ENCODE peak calls at places on chromosomes 3 and 15, in ten cellular contexts. F is A549, E is A673, N is tibial artery, T is heart left ventricle, J is left lung, L is breast epithelium, P is IMR-90, U is PC-3, X is neural progenitor cell. Z is an unnamed sample. For H3K4me1, the result is how much of the 10 kb centered on the place peaks cover.

GRCh38 chr3:134708671-134709070 is 57.8 kb upstream of the KY start:
- DNase-seq in F (no peak), E (no peak), N (no peak), T (no peak), J (no peak), L (no peak), P (peak), U (peak), X (no peak), Z (no peak)

GRCh38 chr15:95995375-95996168 is 334.9 kb upstream of the NR2F2 start:
- DNase-seq in F (no peak), E (no peak), N (no peak), T (no peak), J (no peak), L (no peak), P (peak), U (peak), X (no peak), Z (no peak)

GRCh38 chr3:113222412-113223086 is 11.2 kb downstream of the BOC start:
- DNase-seq in F (no peak), E (no peak), N (no peak), T (no peak), J (no peak), L (no peak), P (no peak), U (no peak), X (no peak), Z (no peak)

GRCh38 chr15:30921781-30922371 is 18.2 kb downstream of the FAN1 start:
- DNase-seq in F (no peak), E (no peak), N (no peak), T (peak), J (no peak), L (no peak), P (no peak), U (no peak), X (peak), Z (no peak)

GRCh38 chr3:45957606-45958005 is 14.3 kb downstream of the CXCR6 start:
- DNase-seq in F (no peak), E (no peak), N (no peak), T (peak), J (no peak), L (no peak), P (no peak), U (no peak), X (peak), Z (no peak)

GRCh38 chr3:49357466-49358216 is 512 bp downstream of the GPX1 start:
- DNase-seq in F (peak), E (peak), N (peak), T (peak), J (peak), L (peak), P (peak), U (peak), X (peak), Z (no peak)

GRCh38 chr3:125002414-125002811 is 53.4 kb downstream of the HEG1 start:
- DNase-seq in F (no peak), E (no peak), N (no peak), T (no peak), J (no peak), L (no peak), P (no peak), U (no peak), X (no peak), Z (no peak)

GRCh38 chr15:65055201-65055870 is 10.1 kb downstream of the SLC51B start:
- DNase-seq in F (no peak), E (no peak), N (peak), T (peak), J (no peak), L (no peak), P (peak), U (peak), X (no peak), Z (no peak)

GRCh38 chr3:41974223-41974622 is 12.3 kb upstream of the ULK4 start:
- DNase-seq in F (no peak), E (no peak), N (no peak), T (no peak), J (no peak), L (no peak), P (no peak), U (no peak), X (no peak), Z (no peak)

GRCh38 chr15:63203451-63204090 is 14.2 kb downstream of the RAB8B start:
- DNase-seq in F (no peak), E (no peak), N (no peak), T (no peak), J (no peak), L (no peak), P (peak), U (peak), X (no peak), Z (no peak)

GRCh38 chr3:102665183-102665582 is 230.4 kb downstream of the ZPLD1 start:
- DNase-seq in F (no peak), E (no peak), N (no peak), T (no peak), J (no peak), L (no peak), P (no peak), U (no peak), X (no peak), Z (no peak)

GRCh38 chr3:178086419-178086818 is 449.8 kb upstream of the KCNMB2 start:
- DNase-seq in F (no peak), E (no peak), N (no peak), T (no peak), J (no peak), L (no peak), P (no peak), U (no peak), X (no peak), Z (no peak)

GRCh38 chr3:54641226-54642014 is 286.4 kb downstream of the LRTM1 start:
- DNase-seq in F (no peak), E (no peak), N (no peak), T (no peak), J (no peak), L (no peak), P (no peak), U (no peak), X (peak), Z (no peak)

GRCh38 chr15:89809093-89809786 is 5.4 kb downstream of the ANPEP start:
- DNase-seq in F (no peak), E (no peak), N (no peak), T (no peak), J (no peak), L (no peak), P (peak), U (no peak), X (peak), Z (no peak)

GRCh38 chr3:58008140-58009025 is at the start of gene FLNB:
- DNase-seq in F (peak), E (peak), N (peak), T (peak), J (peak), L (peak), P (peak), U (peak), X (peak), Z (no peak)

GRCh38 chr15:81161215-81161673 is 27.2 kb downstream of the CFAP161 start:
- DNase-seq in F (no peak), E (no peak), N (no peak), T (no peak), J (no peak), L (no peak), P (no peak), U (no peak), X (no peak), Z (no peak)

GRCh38 chr15:37102315-37103021 is 2.1 kb upstream of the MEIS2 start:
- DNase-seq in F (peak), E (peak), N (no peak), T (no peak), J (no peak), L (no peak), P (peak), U (peak), X (peak), Z (peak)

GRCh38 chr15:48493084-48493762 is 152.3 kb downstream of the FBN1 start:
- DNase-seq in F (no peak), E (no peak), N (no peak), T (no peak), J (no peak), L (no peak), P (peak), U (peak), X (no peak), Z (no peak)

GRCh38 chr3:158773845-158774542 is 27.9 kb upstream of the MFSD1 start:
- DNase-seq in F (no peak), E (no peak), N (no peak), T (no peak), J (no peak), L (no peak), P (peak), U (peak), X (no peak), Z (no peak)

GRCh38 chr3:14175383-14176037 is 2.9 kb downstream of the XPC start:
- DNase-seq in F (no peak), E (no peak), N (no peak), T (no peak), J (no peak), L (no peak), P (peak), U (peak), X (no peak), Z (no peak)

GRCh38 chr3:53498993-53499641 is 4.7 kb downstream of the CACNA1D start:
- DNase-seq in F (no peak), E (no peak), N (no peak), T (no peak), J (no peak), L (no peak), P (no peak), U (no peak), X (peak), Z (no peak)

GRCh38 chr3:5219216-5219615 is 31.7 kb downstream of the EDEM1 start:
- DNase-seq in F (no peak), E (no peak), N (no peak), T (no peak), J (no peak), L (no peak), P (no peak), U (no peak), X (peak), Z (no peak)

GRCh38 chr15:59232476-59232875 is 25.8 kb downstream of the LDHAL6B start:
- DNase-seq in F (no peak), E (no peak), N (no peak), T (no peak), J (no peak), L (no peak), P (peak), U (peak), X (no peak), Z (peak)

GRCh38 chr3:196778755-196779154 is 39.1 kb downstream of the PAK2 start:
- DNase-seq in F (no peak), E (no peak), N (no peak), T (no peak), J (no peak), L (no peak), P (peak), U (peak), X (no peak), Z (no peak)

GRCh38 chr3:99872633-99873254 is 55.1 kb downstream of the CMSS1 start:
- DNase-seq in F (no peak), E (no peak), N (no peak), T (no peak), J (no peak), L (no peak), P (no peak), U (no peak), X (no peak), Z (no peak)
- H3K4me3 ChIP-seq in F (no peak), E (no peak), N (peak), T (peak), J (no peak), L (peak), P (peak), U (no peak), X (no peak), Z (no peak)

GRCh38 chr3:129593595-129594339 is 12.7 kb downstream of the PLXND1 start:
- DNase-seq in F (no peak), E (peak), N (no peak), T (no peak), J (no peak), L (no peak), P (no peak), U (no peak), X (peak), Z (no peak)
- H3K4me1 ChIP-seq in F (half or more), E (under half), N (half or more), T (half or more), J (half or more), L (under half), P (under half), U (under half), X (half or more), Z (half or more)

DNA sequence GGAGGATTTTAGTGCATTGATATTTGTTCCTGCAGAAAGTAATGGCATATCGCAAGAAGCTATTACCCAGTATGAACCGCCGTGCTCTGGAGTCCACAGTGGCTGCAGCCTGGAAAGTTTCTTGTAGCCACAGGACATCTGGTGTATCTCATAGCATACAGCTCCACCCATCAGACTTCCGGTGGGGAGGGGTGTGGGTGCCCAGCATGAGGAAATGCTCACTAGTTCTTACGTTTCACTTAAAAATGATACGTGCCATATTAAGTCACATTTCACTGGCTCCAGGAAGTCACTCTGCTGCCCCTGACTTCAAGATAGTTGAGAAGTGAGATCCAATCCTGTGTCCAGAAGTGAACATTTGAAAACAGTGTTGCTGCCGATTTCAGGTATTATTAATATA is 990.4 kb downstream of the GBE1 start:
- DNase-seq in F (no peak), E (peak), N (no peak), T (no peak), J (peak), L (no peak), P (no peak), U (peak), X (no peak), Z (no peak)
- H3K4me3 ChIP-seq in F (no peak), E (no peak), N (no peak), T (no peak), J (no peak), L (no peak), P (no peak), U (peak), X (no peak), Z (no peak)

GRCh38 chr3:164612751-164613150 is 465.5 kb downstream of the SI start:
- DNase-seq in F (no peak), E (no peak), N (no peak), T (no peak), J (no peak), L (no peak), P (no peak), U (no peak), X (no peak), Z (no peak)
- H3K4me1 ChIP-seq in F (under half), E (under half), N (under half), T (under half), J (under half), L (under half), P (under half), U (under half), X (under half), Z (under half)

GRCh38 chr3:52454235-52454937 is 545 bp upstream of the TNNC1 start:
- DNase-seq in F (no peak), E (no peak), N (no peak), T (peak), J (no peak), L (no peak), P (no peak), U (no peak), X (no peak), Z (no peak)
- H3K4me3 ChIP-seq in F (peak), E (peak), N (peak), T (peak), J (no peak), L (peak), P (no peak), U (peak), X (no peak), Z (peak)

GRCh38 chr3:9412293-9412692 is 14.9 kb downstream of the SETD5 start:
- DNase-seq in F (no peak), E (no peak), N (no peak), T (no peak), J (no peak), L (no peak), P (no peak), U (no peak), X (no peak), Z (no peak)
- H3K4me1 ChIP-seq in F (half or more), E (under half), N (half or more), T (half or more), J (half or more), L (under half), P (under half), U (under half), X (under half), Z (under half)

DNA sequence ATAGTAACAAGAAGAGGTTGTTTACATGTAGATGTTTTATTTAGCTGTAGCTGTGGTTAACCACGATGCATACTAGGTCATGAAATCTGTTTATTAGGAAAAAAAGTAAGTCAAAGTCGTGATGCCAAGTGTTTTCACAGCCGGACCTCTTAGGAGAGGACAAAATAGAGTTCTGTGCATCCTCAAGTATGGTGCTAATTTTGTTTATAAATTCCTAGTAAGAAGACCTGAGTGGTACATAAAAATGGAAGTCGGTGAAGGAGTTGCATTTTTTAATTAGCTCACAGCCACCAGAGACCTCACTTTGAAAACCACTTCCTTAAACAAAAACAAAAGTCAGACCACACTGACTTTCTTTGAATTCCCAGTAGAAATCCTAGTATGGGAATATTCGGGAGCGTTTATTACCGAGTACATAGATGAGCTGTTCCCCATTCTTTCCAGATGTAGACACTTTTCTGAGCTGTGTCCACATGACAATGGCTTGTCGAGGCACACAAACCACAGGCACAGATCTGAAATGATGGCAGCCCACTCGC is 143.6 kb upstream of the UBE2E1 start:
- DNase-seq in F (no peak), E (no peak), N (no peak), T (no peak), J (no peak), L (no peak), P (peak), U (no peak), X (no peak), Z (no peak)
- H3K4me3 ChIP-seq in F (no peak), E (no peak), N (no peak), T (no peak), J (no peak), L (peak), P (no peak), U (no peak), X (no peak), Z (no peak)

Z was measured in Panc1.